ENCODE peak calls at places on chromosomes 4 and X, in four cellular contexts. D, X, Q and G are unnamed samples.

GRCh38 chrX:50707376-50707775 is 106.6 kb downstream of the SHROOM4 start:
- DNase-seq in X (no peak), Q (no peak), D (no peak), G (no peak)

GRCh38 chrX:20372533-20372932 is 105.8 kb upstream of the RPS6KA3 start:
- DNase-seq in D (peak), Q (no peak), X (peak), G (no peak)

GRCh38 chrX:16457239-16457638 is 192.7 kb upstream of the S100G start:
- DNase-seq in Q (peak), X (no peak), D (no peak), G (no peak)

GRCh38 chr4:128347930-128348660 is 60.5 kb upstream of the PGRMC2 start:
- DNase-seq in Q (peak), D (peak), X (peak), G (no peak)

GRCh38 chrX:87572911-87573310 is 55.3 kb downstream of the KLHL4 start:
- DNase-seq in D (peak), X (peak), Q (peak), G (no peak)

GRCh38 chr4:129821073-129821472 is 725.1 kb downstream of the C4orf33 start:
- DNase-seq in Q (no peak), D (no peak), X (no peak), G (no peak)

GRCh38 chrX:77087529-77088169 is 359.5 kb upstream of the FGF16 start:
- DNase-seq in D (peak), Q (peak), X (peak), G (no peak)

GRCh38 chr4:61886180-61886579 is 686.1 kb downstream of the ADGRL3 start:
- DNase-seq in D (no peak), Q (no peak), X (peak), G (no peak)

GRCh38 chr4:73684097-73684496 is 56.3 kb upstream of the CXCL8 start:
- DNase-seq in D (peak), X (peak), Q (no peak), G (no peak)

GRCh38 chrX:12210921-12211320 is 72.6 kb downstream of the FRMPD4 start:
- DNase-seq in D (peak), Q (peak), X (no peak), G (no peak)

GRCh38 chrX:132636080-132636479 is 147.2 kb upstream of the MBNL3 start:
- DNase-seq in Q (peak), X (peak), D (peak), G (no peak)

GRCh38 chrX:22665818-22666217 is 333.9 kb upstream of the DDX53 start:
- DNase-seq in Q (no peak), D (no peak), X (no peak), G (no peak)

GRCh38 chr4:151676301-151676700 is 84.5 kb downstream of the GATB start:
- DNase-seq in X (peak), Q (peak), D (peak), G (no peak)

GRCh38 chr4:128604840-128605239 is 204.7 kb upstream of the JADE1 start:
- DNase-seq in X (no peak), Q (no peak), D (peak), G (no peak)

GRCh38 chr4:793941-794621 is 31.8 kb downstream of the CPLX1 start:
- DNase-seq in Q (no peak), X (peak), D (no peak), G (no peak)

GRCh38 chrX:4572652-4573051 is 859.2 kb upstream of the PRKX start:
- DNase-seq in D (no peak), Q (no peak), X (no peak), G (no peak)

GRCh38 chr4:112951362-112951962 is 98.0 kb upstream of the ANK2 start:
- DNase-seq in Q (peak), X (peak), D (peak), G (no peak)

GRCh38 chr4:16085822-16086221 is 2.0 kb upstream of the PROM1 start:
- DNase-seq in D (no peak), X (no peak), Q (no peak), G (no peak)

GRCh38 chrX:54695231-54695630 is 102.8 kb downstream of the ITIH6 start:
- DNase-seq in D (peak), Q (peak), X (peak), G (no peak)

GRCh38 chr4:7020290-7020689 is 22.9 kb upstream of the TADA2B start:
- DNase-seq in D (no peak), Q (no peak), X (no peak), G (no peak)

GRCh38 chr4:7020856-7021255 is 22.3 kb upstream of the TADA2B start:
- DNase-seq in X (no peak), D (no peak), Q (no peak), G (no peak)

GRCh38 chr4:7023486-7023885 is 19.7 kb upstream of the TADA2B start:
- DNase-seq in Q (no peak), D (no peak), X (no peak), G (no peak)

GRCh38 chr4:7021355-7021754 is 21.8 kb upstream of the TADA2B start:
- DNase-seq in D (no peak), X (no peak), Q (no peak), G (no peak)

GRCh38 chr4:7021930-7022658 is 21.1 kb upstream of the TADA2B start:
- DNase-seq in D (peak), Q (peak), X (peak), G (no peak)
- TF ChIP-seq CTCF in D (no peak), Q (no peak), X (no peak), G (no peak)

DNA sequence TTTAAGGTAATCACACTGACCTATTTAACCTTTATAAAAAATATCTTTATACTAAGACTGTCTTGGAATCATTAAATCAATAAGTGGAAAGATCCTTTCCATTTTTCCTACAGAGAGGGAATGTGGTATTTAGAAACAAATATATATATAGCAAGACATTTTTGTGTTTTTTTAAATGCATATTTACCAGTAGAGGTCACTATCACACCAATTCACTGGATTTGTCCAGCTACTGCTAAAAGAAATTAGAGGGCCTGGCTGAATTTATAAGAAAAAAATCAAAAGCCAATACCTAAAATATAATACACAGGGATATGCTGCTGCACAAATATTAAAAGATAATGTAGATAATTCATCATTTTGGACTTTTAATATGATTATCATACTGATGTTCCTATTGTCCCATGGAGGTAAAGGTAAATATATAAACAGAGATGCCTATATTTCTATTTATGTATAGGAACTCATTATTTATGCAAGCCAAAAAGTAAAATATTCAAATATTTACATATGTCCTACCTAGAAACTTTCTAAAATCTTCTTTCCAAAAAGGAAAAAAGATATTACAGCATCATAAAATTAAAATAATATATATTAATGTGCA is 69.5 kb downstream of the PDE5A start:
- DNase-seq in D (peak), Q (peak), X (peak), G (no peak)
- TF ChIP-seq CTCF in D (peak), Q (peak), X (peak), G (peak)

DNA sequence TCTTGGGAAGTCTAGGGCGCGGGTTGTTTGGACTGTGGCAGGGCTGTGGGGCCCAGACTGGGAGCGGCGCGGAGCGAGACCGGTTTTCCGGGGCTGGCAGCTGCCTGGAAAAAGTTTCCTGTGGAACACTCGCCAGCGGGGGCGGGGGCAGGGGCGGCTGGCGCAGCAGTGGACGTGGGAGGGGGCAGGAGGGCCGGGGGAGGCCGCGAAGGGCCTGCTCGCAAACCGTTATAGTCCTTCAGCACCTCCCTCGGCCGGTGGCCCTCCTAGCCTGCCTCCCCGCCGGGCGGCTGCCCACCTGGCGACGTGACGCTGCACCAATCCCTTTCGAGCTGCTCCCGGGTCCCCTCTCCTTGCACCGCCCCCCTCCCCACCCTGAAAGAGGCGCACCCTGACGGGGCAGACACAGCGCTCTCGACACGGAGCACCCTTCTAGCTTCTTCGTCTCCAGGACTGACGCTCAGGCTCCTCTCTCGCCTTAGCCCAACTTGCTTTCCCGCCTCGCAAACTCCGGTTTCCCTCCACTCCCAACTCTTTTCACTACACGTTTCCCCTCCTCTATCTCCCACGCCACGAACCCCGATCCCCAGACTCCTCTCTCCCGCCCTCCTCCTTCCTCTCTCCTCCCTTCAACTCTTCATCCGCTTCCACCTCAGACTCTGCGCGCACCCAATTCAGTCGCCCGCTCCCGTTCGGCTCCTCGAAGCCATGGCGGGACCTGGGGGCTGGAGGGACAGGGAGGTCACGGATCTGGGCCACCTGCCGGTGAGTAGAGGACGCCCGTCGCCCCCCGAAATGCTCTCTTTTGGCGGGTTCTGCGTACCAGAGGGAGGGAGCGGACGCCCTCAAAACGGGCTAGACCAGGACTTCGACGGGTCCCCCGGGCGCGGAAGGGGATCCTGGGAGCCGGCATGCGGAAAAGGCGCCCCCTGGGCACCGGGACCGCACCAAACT is at the start of gene NRK:
- DNase-seq in X (peak), D (peak), Q (no peak), G (no peak)
- TF ChIP-seq CTCF in X (peak), D (no peak), Q (no peak), G (peak)

GRCh38 chr4:168551211-168551610 is 54.4 kb downstream of the PALLD start:
- DNase-seq in X (peak), D (peak), Q (peak), G (no peak)

GRCh38 chr4:168549145-168549544 is 52.3 kb downstream of the PALLD start:
- DNase-seq in D (no peak), Q (peak), X (no peak), G (no peak)

GRCh38 chr4:168553714-168554370 is 57.0 kb downstream of the PALLD start:
- DNase-seq in D (no peak), X (no peak), Q (no peak), G (no peak)

GRCh38 chr4:168550071-168550766 is 53.4 kb downstream of the PALLD start:
- DNase-seq in Q (peak), X (peak), D (peak), G (no peak)

GRCh38 chr4:168551945-168552695 is 55.3 kb downstream of the PALLD start:
- DNase-seq in X (peak), Q (peak), D (no peak), G (no peak)
- TF ChIP-seq CTCF in X (peak), Q (peak), D (no peak), G (no peak)

GRCh38 chr4:19486400-19486799 is 765.3 kb upstream of the SLIT2 start:
- DNase-seq in X (peak), D (no peak), Q (no peak), G (no peak)
- TF ChIP-seq CTCF in X (peak), D (no peak), Q (peak), G (no peak)

GRCh38 chr4:3445111-3445820 is 3.5 kb downstream of the HGFAC start:
- DNase-seq in X (no peak), Q (no peak), D (no peak), G (no peak)

GRCh38 chr4:3444351-3445110 is 2.8 kb downstream of the HGFAC start:
- DNase-seq in Q (no peak), D (no peak), X (no peak), G (no peak)

GRCh38 chr4:3442959-3443749 is 1.4 kb downstream of the HGFAC start:
- DNase-seq in Q (peak), D (peak), X (peak), G (peak)

GRCh38 chr4:3442460-3442958 is 741 bp downstream of the HGFAC start:
- DNase-seq in Q (no peak), D (no peak), X (no peak), G (no peak)

DNA sequence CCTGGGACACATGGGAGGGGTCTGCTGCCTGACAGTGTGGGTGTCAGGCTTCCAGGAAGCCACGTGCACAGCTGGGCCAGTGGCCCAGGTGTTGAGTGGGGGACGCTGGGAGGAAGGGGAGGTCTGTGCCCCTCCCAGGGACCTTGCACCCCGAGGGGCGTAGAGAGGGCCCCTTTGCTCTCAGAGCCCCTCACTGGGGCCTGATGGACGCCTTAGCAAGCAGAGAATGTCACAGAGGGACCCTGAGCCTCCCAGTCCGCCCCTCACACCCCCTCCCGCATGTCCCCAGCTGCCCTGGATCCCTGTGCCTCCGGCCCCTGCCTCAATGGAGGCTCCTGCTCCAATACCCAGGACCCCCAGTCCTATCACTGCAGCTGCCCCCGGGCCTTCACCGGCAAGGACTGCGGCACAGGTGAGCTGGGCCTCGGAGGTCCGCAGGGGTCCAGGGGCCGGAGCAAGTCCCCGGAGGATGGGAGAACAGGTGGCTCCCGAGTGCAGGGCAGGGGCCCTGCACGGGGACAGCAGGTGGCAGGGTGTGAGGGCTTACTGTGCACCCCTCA is 2.1 kb downstream of the HGFAC start:
- DNase-seq in D (no peak), Q (no peak), X (no peak), G (no peak)
- TF ChIP-seq CTCF in D (no peak), Q (no peak), X (no peak), G (no peak)

GRCh38 chr4:147407261-147408045 is 73.4 kb upstream of the EDNRA start:
- DNase-seq in D (peak), Q (peak), X (peak), G (no peak)
- TF ChIP-seq CTCF in D (peak), Q (peak), X (peak), G (peak)

GRCh38 chrX:114582264-114582632 is 1.6 kb upstream of the HTR2C start:
- DNase-seq in Q (no peak), D (no peak), X (no peak), G (no peak)
- TF ChIP-seq CTCF in Q (no peak), D (no peak), X (no peak), G (no peak)